ENCODE peak calls at places on chromosomes 2 and 18, in six cellular contexts. One of them, this sample, is unnamed.

GRCh38 chr18:28269750-28270149 is 92.8 kb upstream of the CDH2 start:
- DNase-seq in H9: no peak
- DNase-seq in HFF-Myc: no peak
- DNase-seq in transverse colon: no peak
- DNase-seq in Calu3: no peak
- DNase-seq in cardiac muscle cell: no peak
- DNase-seq in this sample: no peak

GRCh38 chr2:171316755-171317337 is 116.9 kb downstream of the METTL8 start:
- DNase-seq in H9: peak
- DNase-seq in HFF-Myc: no peak
- DNase-seq in transverse colon: no peak
- DNase-seq in Calu3: no peak
- DNase-seq in cardiac muscle cell: no peak
- DNase-seq in this sample: no peak

GRCh38 chr2:129908721-129909373 is 70.6 kb upstream of the RAB6C start:
- DNase-seq in H9: peak
- DNase-seq in HFF-Myc: no peak
- DNase-seq in transverse colon: no peak
- DNase-seq in Calu3: no peak
- DNase-seq in cardiac muscle cell: no peak
- DNase-seq in this sample: no peak

GRCh38 chr2:207937253-207937652 is 88.1 kb downstream of the PLEKHM3 start:
- DNase-seq in H9: no peak
- DNase-seq in HFF-Myc: no peak
- DNase-seq in transverse colon: no peak
- DNase-seq in Calu3: no peak
- DNase-seq in cardiac muscle cell: no peak
- DNase-seq in this sample: no peak

GRCh38 chr18:29540548-29540947 is 1363.6 kb upstream of the CDH2 start:
- DNase-seq in H9: no peak
- DNase-seq in HFF-Myc: no peak
- DNase-seq in transverse colon: no peak
- DNase-seq in Calu3: no peak
- DNase-seq in cardiac muscle cell: no peak
- DNase-seq in this sample: no peak

GRCh38 chr2:189370719-189371118 is 70.6 kb upstream of the WDR75 start:
- DNase-seq in H9: no peak
- DNase-seq in HFF-Myc: no peak
- DNase-seq in transverse colon: no peak
- DNase-seq in Calu3: no peak
- DNase-seq in cardiac muscle cell: no peak
- DNase-seq in this sample: no peak

GRCh38 chr2:4653989-4654388 is 950.6 kb downstream of the DCDC2C start:
- DNase-seq in H9: no peak
- DNase-seq in HFF-Myc: no peak
- DNase-seq in transverse colon: no peak
- DNase-seq in Calu3: no peak
- DNase-seq in cardiac muscle cell: no peak
- DNase-seq in this sample: no peak

GRCh38 chr2:238106698-238107524 is 6.8 kb downstream of the ESPNL start:
- DNase-seq in H9: peak
- DNase-seq in HFF-Myc: no peak
- DNase-seq in transverse colon: peak
- DNase-seq in Calu3: peak
- DNase-seq in cardiac muscle cell: peak
- DNase-seq in this sample: no peak

GRCh38 chr2:161481619-161482018 is 65.5 kb downstream of the TBR1 start:
- DNase-seq in H9: no peak
- DNase-seq in HFF-Myc: no peak
- DNase-seq in transverse colon: no peak
- DNase-seq in Calu3: no peak
- DNase-seq in cardiac muscle cell: no peak
- DNase-seq in this sample: no peak

GRCh38 chr18:26971327-26971918 is 105.9 kb upstream of the AQP4 start:
- DNase-seq in H9: peak
- DNase-seq in HFF-Myc: no peak
- DNase-seq in transverse colon: no peak
- DNase-seq in Calu3: no peak
- DNase-seq in cardiac muscle cell: no peak
- DNase-seq in this sample: no peak

GRCh38 chr18:55748227-55748738 is 160.3 kb upstream of the TCF4 start:
- DNase-seq in H9: no peak
- DNase-seq in HFF-Myc: no peak
- DNase-seq in transverse colon: no peak
- DNase-seq in Calu3: no peak
- DNase-seq in cardiac muscle cell: peak
- DNase-seq in this sample: no peak

GRCh38 chr2:105324732-105325131 is 4.8 kb downstream of the TGFBRAP1 start:
- DNase-seq in H9: no peak
- DNase-seq in HFF-Myc: no peak
- DNase-seq in transverse colon: no peak
- DNase-seq in Calu3: no peak
- DNase-seq in cardiac muscle cell: no peak
- DNase-seq in this sample: no peak

GRCh38 chr2:162591403-162592083 is 247.0 kb downstream of the KCNH7 start:
- DNase-seq in H9: no peak
- DNase-seq in HFF-Myc: no peak
- DNase-seq in transverse colon: no peak
- DNase-seq in Calu3: peak
- DNase-seq in cardiac muscle cell: no peak
- DNase-seq in this sample: no peak

GRCh38 chr2:230327418-230328154 is 593 bp downstream of the SP140L start:
- DNase-seq in H9: no peak
- DNase-seq in HFF-Myc: no peak
- DNase-seq in transverse colon: peak
- DNase-seq in Calu3: peak
- DNase-seq in cardiac muscle cell: no peak
- DNase-seq in this sample: no peak

GRCh38 chr2:145845207-145845894 is 1325.4 kb upstream of the ZEB2 start:
- DNase-seq in H9: no peak
- DNase-seq in HFF-Myc: no peak
- DNase-seq in transverse colon: no peak
- DNase-seq in Calu3: no peak
- DNase-seq in cardiac muscle cell: no peak
- DNase-seq in this sample: no peak

GRCh38 chr2:138670734-138671133 is 109.5 kb downstream of the NXPH2 start:
- DNase-seq in H9: no peak
- DNase-seq in HFF-Myc: no peak
- DNase-seq in transverse colon: no peak
- DNase-seq in Calu3: no peak
- DNase-seq in cardiac muscle cell: no peak
- DNase-seq in this sample: no peak

GRCh38 chr2:182020319-182021055 is 34.8 kb downstream of the PPP1R1C start:
- DNase-seq in H9: no peak
- DNase-seq in HFF-Myc: no peak
- DNase-seq in transverse colon: no peak
- DNase-seq in Calu3: no peak
- DNase-seq in cardiac muscle cell: no peak
- DNase-seq in this sample: peak

GRCh38 chr18:31931163-31931885 is 11.6 kb downstream of the TRAPPC8 start:
- DNase-seq in H9: no peak
- DNase-seq in HFF-Myc: no peak
- DNase-seq in transverse colon: no peak
- DNase-seq in Calu3: peak
- DNase-seq in cardiac muscle cell: no peak
- DNase-seq in this sample: no peak

GRCh38 chr2:237706257-237706656 is 78.9 kb downstream of the LRRFIP1 start:
- DNase-seq in H9: no peak
- DNase-seq in HFF-Myc: no peak
- DNase-seq in transverse colon: no peak
- DNase-seq in Calu3: no peak
- DNase-seq in cardiac muscle cell: no peak
- DNase-seq in this sample: no peak

GRCh38 chr2:44314354-44314753 is 39.1 kb downstream of the SLC3A1 start:
- DNase-seq in H9: no peak
- DNase-seq in HFF-Myc: no peak
- DNase-seq in transverse colon: no peak
- DNase-seq in Calu3: no peak
- DNase-seq in cardiac muscle cell: no peak
- DNase-seq in this sample: no peak

GRCh38 chr2:1656326-1656960 is 87.9 kb downstream of the PXDN start:
- DNase-seq in H9: peak
- DNase-seq in HFF-Myc: no peak
- DNase-seq in transverse colon: peak
- DNase-seq in Calu3: no peak
- DNase-seq in cardiac muscle cell: no peak
- DNase-seq in this sample: no peak
- TF ChIP-seq CTCF in H9: peak
- TF ChIP-seq CTCF in HFF-Myc: no peak
- TF ChIP-seq CTCF in transverse colon: no peak
- TF ChIP-seq CTCF in Calu3: no peak
- TF ChIP-seq CTCF in cardiac muscle cell: no peak
- TF ChIP-seq CTCF in this sample: no peak

DNA sequence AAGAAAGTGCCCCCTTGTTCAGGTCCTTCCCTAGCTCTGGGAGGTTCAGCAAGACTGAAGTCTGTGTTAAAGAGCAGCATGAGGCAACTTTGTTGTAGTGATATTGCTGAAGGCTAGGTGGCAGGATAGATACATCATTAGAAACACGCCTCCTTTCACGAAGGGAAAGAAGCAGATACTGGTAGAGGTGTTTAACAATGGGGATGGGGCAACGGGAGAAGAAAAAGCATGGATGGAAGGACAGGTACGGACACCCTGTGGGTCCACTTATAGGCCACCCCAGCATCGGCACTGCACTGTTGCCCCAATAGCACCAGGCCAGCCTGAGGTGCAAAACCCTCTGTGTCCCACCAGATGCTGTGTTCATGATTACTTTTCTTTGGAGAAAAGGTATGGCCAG is 3.5 kb upstream of the IGFBP5 start:
- DNase-seq in H9: no peak
- DNase-seq in HFF-Myc: no peak
- DNase-seq in transverse colon: no peak
- DNase-seq in Calu3: peak
- DNase-seq in cardiac muscle cell: peak
- DNase-seq in this sample: peak
- TF ChIP-seq CTCF in H9: peak
- TF ChIP-seq CTCF in HFF-Myc: peak
- TF ChIP-seq CTCF in transverse colon: peak
- TF ChIP-seq CTCF in Calu3: peak
- TF ChIP-seq CTCF in cardiac muscle cell: peak
- TF ChIP-seq CTCF in this sample: peak

GRCh38 chr2:85672486-85672885 is 4.5 kb upstream of the SFTPB start:
- DNase-seq in H9: no peak
- DNase-seq in HFF-Myc: no peak
- DNase-seq in transverse colon: no peak
- DNase-seq in Calu3: no peak
- DNase-seq in cardiac muscle cell: no peak
- DNase-seq in this sample: no peak

GRCh38 chr2:85675866-85676548 is 8.0 kb upstream of the SFTPB start:
- DNase-seq in H9: no peak
- DNase-seq in HFF-Myc: no peak
- DNase-seq in transverse colon: no peak
- DNase-seq in Calu3: no peak
- DNase-seq in cardiac muscle cell: no peak
- DNase-seq in this sample: no peak

GRCh38 chr2:85673736-85674375 is 5.9 kb upstream of the SFTPB start:
- DNase-seq in H9: no peak
- DNase-seq in HFF-Myc: no peak
- DNase-seq in transverse colon: no peak
- DNase-seq in Calu3: no peak
- DNase-seq in cardiac muscle cell: no peak
- DNase-seq in this sample: no peak

GRCh38 chr2:85674417-85674816 is 6.4 kb upstream of the SFTPB start:
- DNase-seq in H9: no peak
- DNase-seq in HFF-Myc: no peak
- DNase-seq in transverse colon: no peak
- DNase-seq in Calu3: no peak
- DNase-seq in cardiac muscle cell: no peak
- DNase-seq in this sample: no peak

DNA sequence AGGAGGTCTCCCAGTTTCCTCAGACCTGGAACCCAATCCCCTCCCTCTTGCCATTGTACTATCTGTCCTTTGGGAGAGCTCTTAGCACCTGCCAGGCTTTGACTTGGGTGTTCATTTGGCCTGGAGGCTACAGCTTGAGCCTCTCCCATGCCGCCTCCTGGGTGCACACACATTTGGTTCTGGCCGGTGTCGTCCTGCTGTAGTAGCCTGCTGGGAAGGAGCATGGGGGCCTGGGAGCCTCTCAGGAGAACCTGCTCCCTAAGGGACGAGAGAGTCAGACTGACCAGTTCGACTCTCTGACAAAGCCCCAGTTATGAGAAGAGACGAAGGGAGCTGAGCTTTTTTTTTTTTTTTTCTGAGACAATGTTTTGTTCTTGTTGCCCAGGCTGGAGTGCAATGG is 7.4 kb upstream of the SFTPB start:
- DNase-seq in H9: no peak
- DNase-seq in HFF-Myc: no peak
- DNase-seq in transverse colon: no peak
- DNase-seq in Calu3: no peak
- DNase-seq in cardiac muscle cell: no peak
- DNase-seq in this sample: no peak
- TF ChIP-seq CTCF in H9: no peak
- TF ChIP-seq CTCF in HFF-Myc: no peak
- TF ChIP-seq CTCF in transverse colon: no peak
- TF ChIP-seq CTCF in Calu3: no peak
- TF ChIP-seq CTCF in cardiac muscle cell: no peak
- TF ChIP-seq CTCF in this sample: no peak

DNA sequence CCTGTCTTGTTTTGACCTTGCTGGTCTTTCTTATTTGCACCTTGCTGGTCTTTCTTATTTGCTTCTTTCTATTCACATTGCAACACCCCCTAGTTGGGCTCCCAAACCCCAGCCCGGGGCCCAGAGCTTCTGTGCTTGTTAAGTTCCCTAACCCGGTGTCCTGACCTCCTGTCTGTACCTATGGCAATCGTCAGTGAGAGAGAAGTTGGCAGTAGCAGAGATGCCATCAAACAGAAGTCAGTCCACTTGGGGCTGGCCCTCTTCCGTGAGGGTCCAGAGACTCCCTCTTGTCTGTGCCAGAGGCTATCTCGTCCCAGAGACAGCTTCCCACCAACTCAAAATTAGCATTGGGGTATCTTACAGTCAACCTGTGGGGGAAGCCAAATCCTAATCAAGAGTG is 55.7 kb downstream of the DPYSL5 start:
- DNase-seq in H9: no peak
- DNase-seq in HFF-Myc: no peak
- DNase-seq in transverse colon: no peak
- DNase-seq in Calu3: no peak
- DNase-seq in cardiac muscle cell: no peak
- DNase-seq in this sample: no peak
- TF ChIP-seq CTCF in H9: no peak
- TF ChIP-seq CTCF in HFF-Myc: no peak
- TF ChIP-seq CTCF in transverse colon: no peak
- TF ChIP-seq CTCF in Calu3: no peak
- TF ChIP-seq CTCF in cardiac muscle cell: no peak
- TF ChIP-seq CTCF in this sample: no peak

GRCh38 chr18:76679259-76679658 is 143.1 kb upstream of the ZNF236 start:
- DNase-seq in H9: peak
- DNase-seq in HFF-Myc: no peak
- DNase-seq in transverse colon: no peak
- DNase-seq in Calu3: no peak
- DNase-seq in cardiac muscle cell: peak
- DNase-seq in this sample: no peak
- TF ChIP-seq CTCF in H9: peak
- TF ChIP-seq CTCF in HFF-Myc: no peak
- TF ChIP-seq CTCF in transverse colon: no peak
- TF ChIP-seq CTCF in Calu3: no peak
- TF ChIP-seq CTCF in cardiac muscle cell: peak
- TF ChIP-seq CTCF in this sample: no peak

This sample was measured in AG09319.